ENCODE peak calls at places on chromosome 14, in five cellular contexts. J is nephron progenitor cell, N is omental fat pad, W is fibroblast of pulmonary artery, Z is hepatocyte. I is an unnamed sample.

GRCh38 chr14:94365624-94366023 is 22.8 kb downstream of the SERPINA1 start:
- DNase-seq in J (no peak), N (no peak), W (no peak), Z (no peak), I (no peak)

GRCh38 chr14:73789996-73790581 is 61.5 kb upstream of the PTGR2 start:
- DNase-seq in J (no peak), N (no peak), W (peak; percentile 96), Z (peak; percentile 65), I (peak; percentile 73)

GRCh38 chr14:65412881-65413738 is 580 bp downstream of the FUT8 start:
- DNase-seq in J (no peak), N (no peak), W (peak; percentile 74), Z (peak; percentile 89), I (peak; percentile 3)

GRCh38 chr14:101774006-101774755 is 12.7 kb downstream of the PPP2R5C start:
- DNase-seq in J (no peak), N (no peak), W (no peak), Z (no peak), I (no peak)

GRCh38 chr14:105474478-105475268 is at the start of gene CRIP2:
- DNase-seq in J (peak; percentile 72), N (no peak), W (peak; percentile 51), Z (peak; percentile 83), I (no peak)

GRCh38 chr14:90400904-90401561 is 4.2 kb downstream of the CALM1 start:
- DNase-seq in J (no peak), N (no peak), W (no peak), Z (no peak), I (no peak)

GRCh38 chr14:104138098-104138890 is at the start of gene KIF26A:
- DNase-seq in J (peak; percentile 81), N (no peak), W (no peak), Z (peak; percentile 72), I (no peak)

GRCh38 chr14:34203271-34203722 is 252.4 kb upstream of the EGLN3 start:
- DNase-seq in J (no peak), N (no peak), W (no peak), Z (no peak), I (no peak)

GRCh38 chr14:80275208-80275850 is 64.0 kb upstream of the DIO2 start:
- DNase-seq in J (no peak), N (no peak), W (peak; percentile 70), Z (no peak), I (no peak)

GRCh38 chr14:69901113-69901951 is 22.1 kb downstream of the SMOC1 start:
- DNase-seq in J (no peak), N (no peak), W (peak; percentile 95), Z (no peak), I (no peak)

GRCh38 chr14:68780358-68781160 is 12.3 kb downstream of the ZFP36L1 start:
- DNase-seq in J (no peak), N (no peak), W (peak; percentile 85), Z (peak; percentile 74), I (no peak)

GRCh38 chr14:60656755-60657608 is 7.7 kb upstream of the SIX1 start:
- DNase-seq in J (peak; percentile 78), N (no peak), W (peak; percentile 70), Z (peak; percentile 68), I (no peak)

GRCh38 chr14:55835985-55836384 is 256.0 kb downstream of the KTN1 start:
- DNase-seq in J (no peak), N (no peak), W (no peak), Z (no peak), I (no peak)

GRCh38 chr14:91303091-91303923 is 58.8 kb upstream of the GPR68 start:
- DNase-seq in J (peak; percentile 98), N (no peak), W (peak; percentile 41), Z (no peak), I (no peak)

GRCh38 chr14:83548061-83548839 is 1981.7 kb upstream of the FLRT2 start:
- DNase-seq in J (no peak), N (no peak), W (peak; percentile 34), Z (no peak), I (no peak)

GRCh38 chr14:72528059-72528950 is 365.6 kb downstream of the DPF3 start:
- DNase-seq in J (no peak), N (no peak), W (peak; percentile 59), Z (no peak), I (no peak)

GRCh38 chr14:93941293-93941910 is 14.3 kb downstream of the FAM181A start:
- DNase-seq in J (no peak), N (no peak), W (peak; percentile 71), Z (no peak), I (peak; percentile 30)

GRCh38 chr14:102917469-102918211 is 4.8 kb upstream of the AMN start:
- DNase-seq in J (peak; percentile 72), N (peak; percentile 56), W (peak; percentile 49), Z (peak; percentile 62), I (no peak)

GRCh38 chr14:29926701-29927595 is 699 bp downstream of the PRKD1 start:
- DNase-seq in J (peak; percentile 67), N (no peak), W (peak; percentile 55), Z (peak; percentile 79), I (no peak)

GRCh38 chr14:100827751-100828447 is 2.0 kb downstream of the MEG3 start:
- DNase-seq in J (no peak), N (no peak), W (peak; percentile 81), Z (no peak), I (no peak)

GRCh38 chr14:33916663-33917565 is 34.0 kb downstream of the EGLN3 start:
- DNase-seq in J (no peak), N (no peak), W (peak; percentile 77), Z (no peak), I (no peak)

GRCh38 chr14:73358187-73358586 is 100.2 kb downstream of the NUMB start:
- DNase-seq in J (no peak), N (no peak), W (no peak), Z (peak; percentile 6), I (no peak)

GRCh38 chr14:92513204-92513965 is at the start of gene RIN3:
- DNase-seq in J (peak; percentile 72), N (no peak), W (peak; percentile 64), Z (peak; percentile 74), I (no peak)

GRCh38 chr14:88710709-88711108 is 82.0 kb downstream of the EML5 start:
- DNase-seq in J (no peak), N (no peak), W (no peak), Z (no peak), I (no peak)

GRCh38 chr14:88380405-88380804 is 5.1 kb upstream of the SPATA7 start:
- DNase-seq in J (no peak), N (no peak), W (peak; percentile 49), Z (peak; percentile 23), I (no peak)

GRCh38 chr14:64807588-64807987 is 72.1 kb downstream of the SPTB start:
- DNase-seq in J (no peak), N (no peak), W (no peak), Z (no peak), I (no peak)

GRCh38 chr14:65206448-65207096 is 104.3 kb upstream of the MAX start:
- DNase-seq in J (no peak), N (no peak), W (peak; percentile 39), Z (no peak), I (no peak)

GRCh38 chr14:68384335-68384734 is 408.5 kb downstream of the ZFP36L1 start:
- DNase-seq in J (no peak), N (no peak), W (peak; percentile 36), Z (peak; percentile 38), I (no peak)

GRCh38 chr14:104428860-104429259 is 150.7 kb upstream of the C14orf180 start:
- DNase-seq in J (no peak), N (no peak), W (no peak), Z (no peak), I (no peak)

GRCh38 chr14:100779691-100780080 is 46.2 kb upstream of the MEG3 start:
- DNase-seq in J (no peak), N (no peak), W (no peak), Z (no peak), I (no peak)

GRCh38 chr14:93905623-93906022 is 21.5 kb upstream of the FAM181A start:
- DNase-seq in J (no peak), N (no peak), W (no peak), Z (peak; percentile 34), I (no peak)

GRCh38 chr14:89349196-89350008 is 67.6 kb downstream of the FOXN3 start:
- DNase-seq in J (peak; percentile 35), N (no peak), W (peak; percentile 34), Z (peak; percentile 59), I (no peak)

GRCh38 chr14:21735200-21735599 is 61.6 kb upstream of the OR4E1 start:
- DNase-seq in J (no peak), N (no peak), W (no peak), Z (no peak), I (no peak)

GRCh38 chr14:21729703-21730212 is 56.1 kb upstream of the OR4E1 start:
- DNase-seq in J (no peak), N (no peak), W (no peak), Z (no peak), I (no peak)

GRCh38 chr14:21735639-21736307 is 62.2 kb upstream of the OR4E1 start:
- DNase-seq in J (no peak), N (no peak), W (no peak), Z (no peak), I (no peak)

GRCh38 chr14:21734457-21735074 is 60.9 kb upstream of the OR4E1 start:
- DNase-seq in J (peak; percentile 35), N (no peak), W (peak; percentile 68), Z (peak; percentile 80), I (no peak)
- TF ChIP-seq CTCF in J (peak; percentile 72), N (no peak), W (peak; percentile 66), Z (peak; percentile 69), I (no peak)

GRCh38 chr14:76484355-76484754 is 108.4 kb downstream of the ESRRB start:
- DNase-seq in J (no peak), N (no peak), W (no peak), Z (no peak), I (no peak)
- TF ChIP-seq CTCF in J (no peak), N (no peak), W (no peak), Z (no peak), I (no peak)

GRCh38 chr14:96051642-96052540 is 12.7 kb downstream of the C14orf132 start:
- DNase-seq in J (no peak), N (no peak), W (no peak), Z (no peak), I (no peak)
- TF ChIP-seq CTCF in J (no peak), N (no peak), W (no peak), Z (peak; percentile 17), I (no peak)

DNA sequence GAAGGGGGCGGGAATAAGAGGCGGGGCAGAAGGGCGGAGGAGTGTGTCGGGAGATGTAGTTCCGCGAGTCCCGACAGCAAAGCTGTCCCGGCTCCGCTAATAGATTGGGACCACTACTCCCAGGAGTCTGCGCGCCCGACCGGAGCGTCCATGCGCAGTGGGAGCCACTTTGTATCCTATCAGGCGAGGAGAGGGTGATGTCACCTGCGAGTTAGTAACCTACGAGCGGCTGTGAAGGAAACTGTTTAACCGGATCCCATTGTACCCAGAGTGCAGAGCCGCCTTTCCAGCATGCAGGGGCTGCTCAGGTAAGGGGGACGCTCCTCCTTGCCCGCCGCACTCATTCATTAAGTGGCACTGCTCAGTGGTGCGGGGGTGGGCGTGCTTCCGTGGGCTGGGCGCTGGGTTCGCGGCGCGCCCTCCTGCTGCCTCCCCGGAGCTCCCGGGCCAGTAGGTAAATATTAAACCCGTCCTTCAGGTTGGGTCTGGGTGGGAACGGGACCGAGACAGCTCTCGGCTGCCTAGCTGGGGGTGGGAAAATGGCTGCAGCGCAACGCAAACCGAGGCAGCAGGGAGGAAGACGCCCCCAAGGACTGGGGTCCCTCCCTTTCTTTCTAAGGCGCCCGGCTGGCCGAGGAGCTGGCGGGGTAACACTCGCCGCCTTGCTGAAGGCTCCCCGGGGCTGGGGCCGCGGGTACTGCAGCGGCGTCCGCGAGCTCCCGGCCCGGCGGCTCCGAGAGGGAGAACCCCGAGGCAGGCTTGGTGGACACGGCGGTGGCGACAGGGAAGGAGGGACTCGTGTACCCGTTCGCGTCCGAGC is at the start of gene DAAM1:
- DNase-seq in J (peak; percentile 63), N (peak; percentile 81), W (peak; percentile 99), Z (peak; percentile 98), I (peak; percentile 94)
- TF ChIP-seq CTCF in J (no peak), N (no peak), W (no peak), Z (peak; percentile 10), I (peak; percentile 19)

GRCh38 chr14:50109342-50109741 is 7.0 kb downstream of the VCPKMT start:
- DNase-seq in J (no peak), N (no peak), W (peak; percentile 42), Z (peak; percentile 29), I (no peak)
- TF ChIP-seq CTCF in J (peak; percentile 15), N (no peak), W (peak; percentile 39), Z (peak; percentile 31), I (no peak)

I was measured in thoracic aorta.